ENCODE peak calls at places on chromosomes 16 and 17, in six cellular contexts. O is fibroblast of lung, H is mesendoderm, C is tibial nerve, V is left ventricle myocardium inferior, U is AG04450. J is an unnamed sample.
A peak's percentile ranks its signal among the peaks of the same experiment; 100 is the strongest.

GRCh38 chr16:11410382-11411058 is 65.3 kb downstream of the RMI2 start:
- DNase-seq in C (no peak), O (no peak), V (no peak), U (no peak), H (no peak), J (no peak)

GRCh38 chr17:75667825-75668224 is 687 bp downstream of the SAP30BP start:
- DNase-seq in V (no peak), C (no peak), O (no peak), U (no peak), H (no peak), J (no peak)

GRCh38 chr17:4960279-4960922 is 7.2 kb downstream of the SPAG7 start:
- DNase-seq in U (no peak), V (no peak), H (peak; percentile 36), O (no peak), C (no peak), J (no peak)

GRCh38 chr16:85639529-85640253 is 26.6 kb downstream of the GSE1 start:
- DNase-seq in O (no peak), C (no peak), U (no peak), H (no peak), V (peak; percentile 79), J (peak; percentile 21)

GRCh38 chr17:43406676-43407645 is 8.2 kb downstream of the ARL4D start:
- DNase-seq in V (no peak), C (no peak), U (peak; percentile 54), O (peak; percentile 65), H (peak; percentile 85), J (no peak)

GRCh38 chr16:3855142-3855541 is 25.4 kb downstream of the CREBBP start:
- DNase-seq in V (no peak), H (no peak), O (no peak), U (no peak), C (no peak), J (no peak)

GRCh38 chr16:23057013-23057596 is 92.1 kb downstream of the USP31 start:
- DNase-seq in V (no peak), O (no peak), C (no peak), U (no peak), H (no peak), J (no peak)

GRCh38 chr17:58278661-58279015 is 2.1 kb downstream of the MPO start:
- DNase-seq in H (no peak), C (no peak), V (peak; percentile 39), U (no peak), O (no peak), J (no peak)

GRCh38 chr16:2985893-2986355 is 5.7 kb upstream of the PKMYT1 start:
- DNase-seq in C (no peak), O (no peak), H (no peak), V (peak; percentile 70), U (no peak), J (no peak)

GRCh38 chr17:76547183-76547641 is 7.4 kb downstream of the PRCD start:
- DNase-seq in H (peak; percentile 80), V (peak; percentile 47), C (no peak), U (no peak), O (peak; percentile 88), J (peak; percentile 29)

GRCh38 chr17:19315104-19315503 is 47.4 kb downstream of the B9D1 start:
- DNase-seq in O (no peak), C (no peak), V (no peak), U (no peak), H (no peak), J (no peak)

GRCh38 chr17:75695141-75695829 is 26.0 kb upstream of the ITGB4 start:
- DNase-seq in U (no peak), C (no peak), V (no peak), O (peak; percentile 24), H (no peak), J (no peak)

GRCh38 chr16:71559855-71560254 is 17.0 kb downstream of the TAT start:
- DNase-seq in H (no peak), O (no peak), C (no peak), U (no peak), V (no peak), J (no peak)

GRCh38 chr17:55284944-55285339 is 20.2 kb downstream of the HLF start:
- DNase-seq in V (no peak), H (no peak), U (no peak), C (no peak), O (no peak), J (no peak)
- H3K27ac ChIP-seq in V (peak overlapping the region; percentile 96), H (no peak overlapping the region), U (no peak overlapping the region), C (peak overlapping the region; percentile 47), O (no peak overlapping the region), J (peak overlapping the region; percentile 69)

GRCh38 chr16:26214694-26215093 is 522.9 kb downstream of the HS3ST4 start:
- DNase-seq in U (no peak), O (no peak), H (peak; percentile 49), V (no peak), C (no peak), J (no peak)
- H3K27ac ChIP-seq in U (no peak overlapping the region), O (no peak overlapping the region), H (no peak overlapping the region), V (no peak overlapping the region), C (no peak overlapping the region), J (no peak overlapping the region)

GRCh38 chr16:17365211-17365541 is 105.6 kb downstream of the XYLT1 start:
- DNase-seq in V (no peak), H (no peak), U (no peak), C (no peak), O (no peak), J (no peak)
- H3K27ac ChIP-seq in V (no peak overlapping the region), H (no peak overlapping the region), U (no peak overlapping the region), C (no peak overlapping the region), O (no peak overlapping the region), J (no peak overlapping the region)

GRCh38 chr16:27340654-27341053 is 26.9 kb downstream of the IL4R start:
- DNase-seq in U (no peak), V (no peak), H (no peak), C (no peak), O (no peak), J (no peak)
- H3K27ac ChIP-seq in U (no peak overlapping the region), V (no peak overlapping the region), H (no peak overlapping the region), C (no peak overlapping the region), O (no peak overlapping the region), J (no peak overlapping the region)

DNA sequence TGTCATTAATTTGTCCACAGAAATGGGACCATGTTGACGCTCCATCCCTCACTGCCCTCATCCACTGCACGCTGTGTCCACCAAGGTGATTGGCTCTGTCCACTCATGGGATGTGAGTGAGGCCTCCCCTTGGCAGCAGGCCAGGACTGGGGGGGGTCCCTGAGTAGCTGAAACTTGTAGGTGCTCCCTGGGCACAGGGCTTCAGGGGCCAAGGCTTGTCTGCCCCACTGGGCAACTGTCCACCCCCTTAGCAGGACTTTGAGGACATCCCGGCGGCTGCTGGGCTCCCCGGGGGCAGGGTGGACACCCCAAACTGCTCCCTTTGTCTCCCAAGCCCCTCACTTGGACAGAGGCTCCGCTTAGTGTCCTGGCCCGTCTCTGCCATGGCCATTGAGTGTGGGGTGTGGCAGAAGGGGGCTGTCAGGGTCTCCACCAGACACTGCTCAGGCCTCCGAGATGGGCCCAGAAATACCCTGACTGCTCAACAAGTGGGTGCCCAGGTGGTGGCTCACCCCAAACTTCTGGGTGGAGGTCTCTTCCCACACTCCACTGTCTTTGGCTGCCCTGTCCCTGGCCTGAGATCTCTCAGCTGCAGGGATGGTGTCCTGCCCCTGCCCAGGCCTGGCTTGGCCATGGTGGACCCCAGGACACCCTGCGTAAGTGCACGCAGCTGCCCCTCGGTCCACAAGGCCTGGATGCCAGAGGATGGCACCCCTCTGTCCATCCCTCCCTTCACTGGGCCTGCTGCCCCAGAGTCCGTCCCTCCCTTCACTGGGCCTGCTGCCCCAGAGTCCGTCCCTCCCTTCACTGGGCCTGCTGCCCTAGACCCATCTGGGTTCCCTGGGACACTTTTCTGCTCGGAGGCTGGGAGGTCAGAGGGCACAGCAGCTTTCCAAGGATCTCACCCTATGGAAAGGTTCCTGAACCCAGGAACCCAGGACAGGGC is 2.9 kb upstream of the RAB40C start:
- DNase-seq in V (no peak), O (peak; percentile 42), C (no peak), U (no peak), H (no peak), J (no peak)
- H3K27ac ChIP-seq in V (peak overlapping the region; percentile 100), O (peak overlapping the region; percentile 20), C (no peak overlapping the region), U (peak overlapping the region; percentile 31), H (no peak overlapping the region), J (no peak overlapping the region)

J was measured in caudate nucleus.